ENCODE peak calls at places on chromosomes 7 and 10, in nine cellular contexts. Z is lower leg skin, A is fibroblast of villous mesenchyme, J is left ventricle myocardium inferior, L is HCT116, E is IMR-90, O is epithelial cell of esophagus, T is ovary, S is cardiac muscle cell. R is an unnamed sample.
A peak's percentile ranks its signal among the peaks of the same experiment; 100 is the strongest.

GRCh38 chr7:94509264-94509878 is at the start of gene CASD1:
- DNase-seq in Z (peak; percentile 88), A (no peak), J (peak; percentile 63), L (no peak), E (peak; percentile 1), O (no peak), T (peak; percentile 73), S (no peak), R (peak; percentile 51)

GRCh38 chr7:36567699-36568436 is 156.4 kb downstream of the AOAH start:
- DNase-seq in Z (no peak), A (no peak), J (no peak), L (no peak), E (no peak), O (no peak), T (no peak), S (no peak), R (no peak)

GRCh38 chr10:78623577-78624215 is 445.1 kb upstream of the ZMIZ1 start:
- DNase-seq in Z (no peak), A (peak; percentile 45), J (no peak), L (peak; percentile 36), E (peak; percentile 90), O (peak; percentile 73), T (no peak), S (peak; percentile 68), R (no peak)

GRCh38 chr10:132496360-132497082 is 41.1 kb upstream of the INPP5A start:
- DNase-seq in Z (no peak), A (no peak), J (no peak), L (no peak), E (no peak), O (peak; percentile 17), T (no peak), S (no peak), R (no peak)

GRCh38 chr10:104734408-104734807 is 93.3 kb downstream of the SORCS3 start:
- DNase-seq in Z (no peak), A (no peak), J (no peak), L (no peak), E (no peak), O (peak; percentile 42), T (no peak), S (no peak), R (no peak)

GRCh38 chr7:90469554-90469953 is at the start of gene PTTG1IP2:
- DNase-seq in Z (no peak), A (no peak), J (peak; percentile 17), L (no peak), E (no peak), O (no peak), T (no peak), S (no peak), R (no peak)

GRCh38 chr10:100027416-100027815 is 17.7 kb upstream of the DNMBP start:
- DNase-seq in Z (no peak), A (no peak), J (no peak), L (no peak), E (no peak), O (no peak), T (no peak), S (peak; percentile 10), R (no peak)

GRCh38 chr7:39125849-39126248 is 148.1 kb downstream of the POU6F2 start:
- DNase-seq in Z (no peak), A (no peak), J (no peak), L (no peak), E (no peak), O (no peak), T (no peak), S (no peak), R (no peak)

GRCh38 chr7:108142180-108142579 is 12.0 kb upstream of the LAMB4 start:
- DNase-seq in Z (no peak), A (no peak), J (no peak), L (no peak), E (no peak), O (no peak), T (no peak), S (no peak), R (no peak)

GRCh38 chr7:108144931-108145330 is 14.8 kb upstream of the LAMB4 start:
- DNase-seq in Z (no peak), A (no peak), J (no peak), L (no peak), E (no peak), O (no peak), T (no peak), S (no peak), R (no peak)

GRCh38 chr7:108145401-108145800 is 15.2 kb upstream of the LAMB4 start:
- DNase-seq in Z (no peak), A (no peak), J (no peak), L (no peak), E (no peak), O (no peak), T (no peak), S (no peak), R (no peak)

GRCh38 chr7:108142675-108143259 is 12.6 kb upstream of the LAMB4 start:
- DNase-seq in Z (no peak), A (no peak), J (no peak), L (no peak), E (no peak), O (no peak), T (no peak), S (no peak), R (no peak)

DNA sequence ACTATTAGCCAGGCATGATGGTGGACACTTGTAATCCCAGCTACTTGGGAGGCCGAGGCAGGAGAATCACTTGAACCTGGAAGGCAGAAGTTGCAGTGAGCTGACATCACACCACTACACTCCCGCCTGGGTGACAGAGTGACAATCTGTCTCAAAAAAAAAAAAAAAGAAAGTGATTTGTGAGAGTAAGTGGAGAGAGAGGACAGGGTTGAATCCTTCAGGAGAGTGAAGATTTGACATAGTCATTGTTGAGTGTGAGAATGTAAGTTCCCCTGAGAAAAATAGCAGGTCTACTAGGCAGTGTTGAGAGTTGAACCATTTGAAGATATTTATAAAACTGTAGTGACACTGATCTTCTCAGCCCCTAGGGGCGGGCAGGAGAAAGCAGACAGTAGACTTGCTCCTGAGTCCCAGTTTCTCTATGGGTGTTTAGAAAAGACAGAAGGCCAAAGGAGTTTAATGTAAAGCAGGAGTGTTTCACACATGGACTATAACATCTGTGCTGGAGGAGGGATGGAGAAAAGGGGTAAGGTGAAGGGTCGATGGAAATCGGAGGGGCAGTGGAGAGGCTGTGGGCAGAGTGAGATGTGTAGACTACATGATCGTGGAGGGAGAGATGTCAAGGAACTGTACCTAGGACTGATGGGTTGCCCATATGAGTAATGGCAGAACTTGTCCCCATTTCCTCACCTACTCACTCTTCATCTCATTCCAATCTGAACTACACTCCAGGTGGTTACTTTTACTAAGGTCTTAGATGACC is 13.7 kb upstream of the LAMB4 start:
- DNase-seq in Z (no peak), A (no peak), J (no peak), L (no peak), E (no peak), O (no peak), T (no peak), S (no peak), R (no peak)
- TF ChIP-seq CTCF in Z (no peak), A (no peak), J (no peak), L (no peak), E (no peak), O (no peak), T (no peak), S (no peak), R (no peak)

GRCh38 chr7:26508481-26508880 is 216.8 kb downstream of the SNX10 start:
- DNase-seq in Z (no peak), A (no peak), J (no peak), L (no peak), E (no peak), O (no peak), T (no peak), S (no peak), R (no peak)
- H3K4me3 ChIP-seq in Z (no peak overlapping the region), A (no peak overlapping the region), J (no peak overlapping the region), L (no peak overlapping the region), E (no peak overlapping the region), O (no peak overlapping the region), T (no peak overlapping the region), S (no peak overlapping the region), R (no peak overlapping the region)

GRCh38 chr10:34717429-34717828 is 97.7 kb downstream of the PARD3 start:
- DNase-seq in Z (no peak), A (no peak), J (no peak), L (no peak), E (no peak), O (no peak), T (no peak), S (no peak), R (no peak)

GRCh38 chr10:34716958-34717357 is 98.1 kb downstream of the PARD3 start:
- DNase-seq in Z (no peak), A (no peak), J (no peak), L (no peak), E (no peak), O (no peak), T (no peak), S (no peak), R (no peak)

GRCh38 chr10:34713875-34714274 is 101.2 kb downstream of the PARD3 start:
- DNase-seq in Z (no peak), A (peak; percentile 76), J (no peak), L (no peak), E (peak; percentile 67), O (peak; percentile 66), T (no peak), S (no peak), R (no peak)

GRCh38 chr10:34716234-34716633 is 98.9 kb downstream of the PARD3 start:
- DNase-seq in Z (no peak), A (no peak), J (no peak), L (no peak), E (no peak), O (no peak), T (no peak), S (no peak), R (no peak)

DNA sequence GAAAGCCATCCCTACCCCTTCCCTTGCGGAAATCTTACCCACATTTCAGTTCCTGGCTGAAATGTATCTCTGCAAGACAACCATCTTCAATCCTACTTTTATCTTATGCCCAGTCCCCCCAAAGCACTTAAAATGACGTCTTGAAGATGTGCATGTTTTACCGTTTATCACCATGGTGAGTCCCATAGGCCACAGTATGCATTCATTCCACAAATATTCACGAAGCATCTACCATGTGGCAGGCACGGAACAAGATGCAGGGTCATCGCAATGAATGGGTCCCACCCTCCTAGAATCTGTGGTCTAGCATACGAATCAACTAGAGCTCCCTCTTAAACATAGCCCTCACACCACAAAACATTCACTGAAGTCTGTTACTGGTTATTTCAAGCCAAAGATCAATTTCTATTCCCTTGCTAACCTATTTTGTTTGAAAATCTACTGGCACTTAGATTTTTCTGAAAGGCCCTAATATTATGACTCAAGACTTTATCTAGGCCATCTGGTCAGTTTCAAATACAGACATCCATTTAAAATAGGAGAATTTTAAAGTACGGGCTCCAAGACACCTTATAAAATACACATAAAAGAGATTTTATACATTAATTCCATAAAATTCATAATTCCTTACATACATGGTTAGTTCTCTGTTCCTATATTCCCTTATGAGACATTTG is 99.4 kb downstream of the PARD3 start:
- DNase-seq in Z (no peak), A (peak; percentile 57), J (no peak), L (no peak), E (no peak), O (no peak), T (no peak), S (no peak), R (no peak)
- TF ChIP-seq CTCF in Z (no peak), A (no peak), J (no peak), L (no peak), E (no peak), O (no peak), T (no peak), S (no peak), R (no peak)

GRCh38 chr7:151125459-151125834 is 39.2 kb downstream of the AGAP3 start:
- DNase-seq in Z (no peak), A (peak; percentile 23), J (peak; percentile 64), L (no peak), E (no peak), O (no peak), T (no peak), S (peak; percentile 38), R (no peak)

GRCh38 chr7:151124205-151124880 is 38.1 kb downstream of the AGAP3 start:
- DNase-seq in Z (no peak), A (no peak), J (no peak), L (no peak), E (no peak), O (no peak), T (no peak), S (no peak), R (no peak)

GRCh38 chr7:151124899-151125399 is 38.7 kb downstream of the AGAP3 start:
- DNase-seq in Z (no peak), A (no peak), J (no peak), L (no peak), E (no peak), O (no peak), T (no peak), S (no peak), R (no peak)

GRCh38 chr7:151126500-151127137 is 40.3 kb downstream of the AGAP3 start:
- DNase-seq in Z (no peak), A (no peak), J (no peak), L (no peak), E (no peak), O (no peak), T (no peak), S (no peak), R (no peak)

DNA sequence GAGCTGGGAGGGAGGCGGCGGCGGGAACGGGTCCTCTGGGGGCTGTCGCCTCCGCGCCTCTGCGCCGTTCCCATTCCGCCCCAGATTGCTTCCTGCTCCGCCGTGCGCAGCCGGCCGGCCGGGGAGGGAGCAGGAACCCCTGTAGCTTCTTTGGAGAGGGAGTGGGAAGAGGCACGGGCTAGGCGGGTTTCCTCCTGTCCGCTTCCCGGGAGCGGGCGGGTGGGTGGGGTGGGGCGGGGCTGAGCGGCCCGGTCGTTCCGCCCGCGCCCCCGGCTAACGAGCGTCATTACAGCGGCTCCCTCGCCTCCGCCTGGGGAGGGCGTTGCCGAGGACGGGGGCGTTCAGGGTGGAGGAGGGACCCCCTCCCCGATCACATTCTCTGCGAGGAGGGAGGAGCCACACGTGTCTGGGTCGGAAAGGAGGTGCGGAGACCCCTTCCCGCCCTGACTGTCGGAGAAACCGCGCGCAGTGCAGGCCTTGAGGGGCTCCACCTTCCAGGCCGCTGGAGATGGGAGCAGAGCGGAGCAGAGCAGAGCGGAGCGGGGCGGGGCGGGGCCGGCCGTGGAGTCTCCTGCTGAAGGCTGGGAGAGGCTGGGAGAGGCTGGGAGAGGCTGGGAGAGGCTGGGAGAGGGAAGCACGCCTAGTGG is 39.7 kb downstream of the AGAP3 start:
- DNase-seq in Z (no peak), A (peak; percentile 21), J (no peak), L (no peak), E (no peak), O (no peak), T (no peak), S (peak; percentile 26), R (peak; percentile 47)
- H3K4me3 ChIP-seq in Z (no peak overlapping the region), A (peak overlapping the region; percentile 49), J (peak overlapping the region; percentile 69), L (no peak overlapping the region), E (no peak overlapping the region), O (peak overlapping the region; percentile 2), T (peak overlapping the region; percentile 40), S (peak overlapping the region; percentile 32), R (peak overlapping the region; percentile 45)

R was measured in dorsolateral prefrontal cortex.